ENCODE peak calls at places on chromosomes 6 and 20, in four cellular contexts. One of them, this sample, is unnamed.

GRCh38 chr6:106629859-106630163 is 433 bp downstream of the QRSL1 start:
- DNase-seq in SK-N-SH: no peak
- DNase-seq in testis: no peak
- DNase-seq in H1: no peak
- DNase-seq in this sample: no peak

GRCh38 chr20:25532015-25532751 is 53.1 kb downstream of the NINL start:
- DNase-seq in SK-N-SH: peak; percentile 64
- DNase-seq in testis: no peak
- DNase-seq in H1: peak; percentile 75
- DNase-seq in this sample: no peak

GRCh38 chr6:36858407-36858981 is 16.1 kb downstream of the PPIL1 start:
- DNase-seq in SK-N-SH: no peak
- DNase-seq in testis: peak; percentile 55
- DNase-seq in H1: peak; percentile 77
- DNase-seq in this sample: no peak

GRCh38 chr6:11551053-11551452 is 13.5 kb downstream of the TMEM170B start:
- DNase-seq in SK-N-SH: no peak
- DNase-seq in testis: no peak
- DNase-seq in H1: no peak
- DNase-seq in this sample: no peak

GRCh38 chr20:28616354-28616753 is 2641.1 kb upstream of the DEFB115 start:
- DNase-seq in SK-N-SH: no peak
- DNase-seq in testis: no peak
- DNase-seq in H1: no peak
- DNase-seq in this sample: no peak

GRCh38 chr6:148304976-148305375 is 37.7 kb upstream of the SASH1 start:
- DNase-seq in SK-N-SH: no peak
- DNase-seq in testis: no peak
- DNase-seq in H1: no peak
- DNase-seq in this sample: no peak

GRCh38 chr6:34514593-34515472 is 41.3 kb downstream of the SPDEF start:
- DNase-seq in SK-N-SH: peak; percentile 94
- DNase-seq in testis: peak; percentile 80
- DNase-seq in H1: peak; percentile 74
- DNase-seq in this sample: no peak

GRCh38 chr20:36773123-36773547 is 428 bp downstream of the DSN1 start:
- DNase-seq in SK-N-SH: no peak
- DNase-seq in testis: no peak
- DNase-seq in H1: no peak
- DNase-seq in this sample: no peak

GRCh38 chr6:43834528-43835145 is 64.6 kb downstream of the VEGFA start:
- DNase-seq in SK-N-SH: no peak
- DNase-seq in testis: no peak
- DNase-seq in H1: no peak
- DNase-seq in this sample: no peak

GRCh38 chr6:81895511-81896185 is 143.2 kb upstream of the TENT5A start:
- DNase-seq in SK-N-SH: no peak
- DNase-seq in testis: peak; percentile 22
- DNase-seq in H1: no peak
- DNase-seq in this sample: no peak

GRCh38 chr6:24489881-24490280 is 503 bp upstream of the GPLD1 start:
- DNase-seq in SK-N-SH: no peak
- DNase-seq in testis: no peak
- DNase-seq in H1: no peak
- DNase-seq in this sample: no peak

GRCh38 chr20:38152175-38153010 is 12.7 kb downstream of the TGM2 start:
- DNase-seq in SK-N-SH: peak; percentile 91
- DNase-seq in testis: no peak
- DNase-seq in H1: no peak
- DNase-seq in this sample: no peak

GRCh38 chr6:31152776-31153175 is 4.8 kb downstream of the CCHCR1 start:
- DNase-seq in SK-N-SH: no peak
- DNase-seq in testis: no peak
- DNase-seq in H1: no peak
- DNase-seq in this sample: no peak

GRCh38 chr20:45041464-45042337 is 59.2 kb downstream of the KCNS1 start:
- DNase-seq in SK-N-SH: no peak
- DNase-seq in testis: no peak
- DNase-seq in H1: no peak
- DNase-seq in this sample: no peak

GRCh38 chr6:31619805-31620585 is 520 bp upstream of the PRRC2A start:
- DNase-seq in SK-N-SH: peak; percentile 96
- DNase-seq in testis: peak; percentile 99
- DNase-seq in H1: peak; percentile 94
- DNase-seq in this sample: peak; percentile 99

GRCh38 chr6:168015492-168016175 is 18.2 kb downstream of the KIF25 start:
- DNase-seq in SK-N-SH: no peak
- DNase-seq in testis: no peak
- DNase-seq in H1: peak; percentile 17
- DNase-seq in this sample: peak; percentile 76

GRCh38 chr6:78436335-78436734 is 431.0 kb upstream of the IRAK1BP1 start:
- DNase-seq in SK-N-SH: no peak
- DNase-seq in testis: peak; percentile 19
- DNase-seq in H1: no peak
- DNase-seq in this sample: no peak

GRCh38 chr6:6057442-6058053 is 50.8 kb upstream of the NRN1 start:
- DNase-seq in SK-N-SH: peak; percentile 43
- DNase-seq in testis: no peak
- DNase-seq in H1: no peak
- DNase-seq in this sample: no peak

GRCh38 chr6:81696505-81696904 is 56.0 kb downstream of the TENT5A start:
- DNase-seq in SK-N-SH: no peak
- DNase-seq in testis: no peak
- DNase-seq in H1: no peak
- DNase-seq in this sample: no peak

GRCh38 chr6:143232849-143233248 is 172.2 kb downstream of the AIG1 start:
- DNase-seq in SK-N-SH: peak; percentile 37
- DNase-seq in testis: peak; percentile 45
- DNase-seq in H1: peak; percentile 68
- DNase-seq in this sample: no peak

GRCh38 chr6:168133186-168133585 is 54.2 kb upstream of the FRMD1 start:
- DNase-seq in SK-N-SH: no peak
- DNase-seq in testis: peak; percentile 37
- DNase-seq in H1: peak; percentile 53
- DNase-seq in this sample: peak; percentile 83

GRCh38 chr6:149065658-149066556 is 251.6 kb upstream of the TAB2 start:
- DNase-seq in SK-N-SH: no peak
- DNase-seq in testis: no peak
- DNase-seq in H1: no peak
- DNase-seq in this sample: no peak

GRCh38 chr6:118551063-118551672 is 3.1 kb downstream of the PLN start:
- DNase-seq in SK-N-SH: peak; percentile 41
- DNase-seq in testis: no peak
- DNase-seq in H1: no peak
- DNase-seq in this sample: no peak

GRCh38 chr6:68032217-68032616 is 602.9 kb upstream of the ADGRB3 start:
- DNase-seq in SK-N-SH: no peak
- DNase-seq in testis: no peak
- DNase-seq in H1: no peak
- DNase-seq in this sample: no peak

GRCh38 chr6:107800564-107801164 is 23.4 kb downstream of the SCML4 start:
- DNase-seq in SK-N-SH: no peak
- DNase-seq in testis: no peak
- DNase-seq in H1: peak; percentile 33
- DNase-seq in this sample: peak; percentile 15

GRCh38 chr6:91276315-91276714 is 689.4 kb upstream of the MAP3K7 start:
- DNase-seq in SK-N-SH: peak; percentile 18
- DNase-seq in testis: no peak
- DNase-seq in H1: no peak
- DNase-seq in this sample: no peak
- TF ChIP-seq CTCF in SK-N-SH: peak; percentile 52
- TF ChIP-seq CTCF in testis: no peak
- TF ChIP-seq CTCF in H1: peak; percentile 67
- TF ChIP-seq CTCF in this sample: peak; percentile 63

DNA sequence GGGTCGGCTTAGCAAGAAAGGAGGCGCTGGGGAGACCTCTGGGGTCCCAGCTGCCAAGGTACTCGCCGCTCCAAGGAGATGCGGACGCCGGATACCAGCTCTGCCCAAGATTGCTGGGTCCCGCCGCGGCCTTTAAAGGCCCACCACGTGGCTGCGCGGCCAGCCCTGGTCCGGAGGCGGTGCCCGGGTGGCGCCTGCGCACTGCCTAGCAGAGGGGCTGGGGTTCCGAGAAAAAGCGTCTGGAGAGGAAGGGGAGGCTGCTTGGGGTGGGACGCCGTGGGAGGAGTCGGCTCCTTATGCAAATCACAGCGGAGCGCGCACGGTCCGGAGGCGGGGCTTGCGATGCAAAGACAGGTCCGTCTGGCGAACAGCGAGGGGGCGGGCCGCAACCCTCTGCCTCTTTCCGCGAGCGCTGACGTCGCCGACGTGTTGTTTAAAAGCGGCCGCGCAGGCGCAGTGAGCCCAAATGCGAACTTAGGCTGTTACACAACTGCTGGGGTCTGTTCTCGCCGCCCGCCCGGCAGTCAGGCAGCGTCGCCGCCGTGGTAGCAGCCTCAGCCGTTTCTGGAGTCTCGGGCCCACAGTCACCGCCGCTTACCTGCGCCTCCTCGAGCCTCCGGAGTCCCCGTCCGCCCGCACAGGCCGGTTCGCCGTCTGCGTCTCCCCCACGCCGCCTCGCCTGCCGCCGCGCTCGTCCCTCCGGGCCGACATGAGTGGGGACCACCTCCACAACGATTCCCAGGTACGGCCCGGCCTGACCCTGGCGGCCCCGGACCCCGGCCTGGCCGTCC is at the start of gene TOP1:
- DNase-seq in SK-N-SH: peak; percentile 99
- DNase-seq in testis: peak; percentile 100
- DNase-seq in H1: peak; percentile 100
- DNase-seq in this sample: peak; percentile 100
- TF ChIP-seq CTCF in SK-N-SH: no peak
- TF ChIP-seq CTCF in testis: no peak
- TF ChIP-seq CTCF in H1: no peak
- TF ChIP-seq CTCF in this sample: no peak

GRCh38 chr6:97440590-97441176 is 157.7 kb upstream of the MMS22L start:
- DNase-seq in SK-N-SH: peak; percentile 60
- DNase-seq in testis: peak; percentile 43
- DNase-seq in H1: no peak
- DNase-seq in this sample: no peak
- TF ChIP-seq CTCF in SK-N-SH: peak; percentile 69
- TF ChIP-seq CTCF in testis: no peak
- TF ChIP-seq CTCF in H1: peak; percentile 71
- TF ChIP-seq CTCF in this sample: peak; percentile 49

DNA sequence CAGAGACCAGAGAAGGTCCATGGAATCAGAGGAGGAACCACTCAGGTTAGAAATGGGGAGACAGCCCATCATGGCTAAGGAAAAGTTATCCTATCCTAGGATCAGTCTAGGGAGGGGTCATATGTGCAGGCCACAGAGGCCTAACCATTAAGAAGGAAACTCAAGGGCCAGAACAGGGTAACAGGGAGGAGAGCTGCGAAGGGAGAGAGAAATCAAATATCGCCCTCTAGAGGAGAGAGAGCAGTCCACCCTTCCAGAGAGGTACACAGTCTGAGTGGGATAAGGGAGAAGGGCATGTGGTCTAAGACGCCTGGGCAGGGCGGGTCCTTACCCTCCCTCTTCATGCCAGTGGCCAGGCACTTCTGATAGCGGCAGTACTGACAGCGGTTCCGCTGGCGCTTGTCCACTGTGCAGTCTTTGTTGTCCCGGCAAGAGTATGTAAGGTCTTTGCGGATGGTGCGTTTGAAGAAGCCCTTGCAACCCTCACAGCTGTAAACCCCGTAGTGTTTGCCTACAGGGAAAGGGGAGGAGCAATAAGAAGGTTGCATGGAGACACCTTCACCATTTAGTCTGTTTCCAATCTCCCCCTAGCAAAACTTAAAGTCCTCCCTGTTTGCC is 2.9 kb downstream of the RXRB start:
- DNase-seq in SK-N-SH: peak; percentile 79
- DNase-seq in testis: peak; percentile 86
- DNase-seq in H1: peak; percentile 70
- DNase-seq in this sample: no peak
- TF ChIP-seq CTCF in SK-N-SH: peak; percentile 69
- TF ChIP-seq CTCF in testis: peak; percentile 60
- TF ChIP-seq CTCF in H1: peak; percentile 77
- TF ChIP-seq CTCF in this sample: peak; percentile 80

This sample was measured in osteocyte.